ENCODE peak calls at places on chromosomes 13 and 19, in six cellular contexts. Z is Panc1, M is PC-9, D is kidney epithelial cell, T is neural progenitor cell, V is body of pancreas. Q is an unnamed sample. For H3K27me3, the result is how much of the 10 kb centered on the place peaks cover.

GRCh38 chr13:80276371-80277289 is 64.3 kb downstream of the SPRY2 start:
- DNase-seq in D (peak), T (peak), Z (no peak), M (peak), V (peak), Q (no peak)

GRCh38 chr13:52128714-52129700 is at the start of gene NEK5:
- DNase-seq in D (no peak), M (peak), Z (no peak), V (peak), T (peak), Q (peak)

GRCh38 chr13:113897161-113897560 is 33.3 kb upstream of the GAS6 start:
- DNase-seq in M (peak), D (peak), V (no peak), Z (no peak), T (no peak), Q (no peak)

GRCh38 chr13:112793545-112794445 is 104.0 kb downstream of the ATP11A start:
- DNase-seq in Z (no peak), T (no peak), D (no peak), V (no peak), M (no peak), Q (no peak)

GRCh38 chr19:40687525-40688016 is 2.9 kb downstream of the NUMBL start:
- DNase-seq in M (no peak), T (no peak), V (peak), D (no peak), Z (no peak), Q (no peak)

GRCh38 chr13:24208314-24208713 is 47.8 kb downstream of the SPATA13 start:
- DNase-seq in V (peak), Z (no peak), T (no peak), M (no peak), D (peak), Q (no peak)

GRCh38 chr13:30847697-30848307 is 58.3 kb upstream of the MEDAG start:
- DNase-seq in V (peak), Z (no peak), D (peak), M (no peak), T (no peak), Q (no peak)

GRCh38 chr19:13983213-13983889 is 22.8 kb downstream of the RFX1 start:
- DNase-seq in Z (no peak), T (no peak), D (no peak), M (no peak), V (peak), Q (peak)

GRCh38 chr13:75825161-75825560 is 189.0 kb downstream of the LMO7 start:
- DNase-seq in Z (no peak), D (no peak), T (no peak), V (no peak), M (no peak), Q (no peak)

GRCh38 chr13:39362652-39363390 is 240.2 kb downstream of the LHFPL6 start:
- DNase-seq in Z (no peak), M (no peak), V (no peak), T (peak), D (no peak), Q (no peak)

GRCh38 chr19:33241530-33242101 is 16.0 kb upstream of the SLC7A10 start:
- DNase-seq in Z (no peak), M (no peak), D (no peak), T (peak), V (peak), Q (no peak)

GRCh38 chr13:93984070-93984469 is 495.4 kb downstream of the DCT start:
- DNase-seq in M (no peak), Z (no peak), V (no peak), D (no peak), T (no peak), Q (no peak)

GRCh38 chr19:14002571-14003278 is 3.4 kb downstream of the RFX1 start:
- DNase-seq in M (no peak), V (no peak), Z (no peak), D (no peak), T (no peak), Q (no peak)

GRCh38 chr19:50551034-50551712 is 17.1 kb downstream of the LRRC4B start:
- DNase-seq in T (peak), V (no peak), M (no peak), D (no peak), Z (no peak), Q (no peak)
- H3K27me3 ChIP-seq in T (half or more), V (under half), M (half or more), D (under half), Z (under half), Q (under half)

GRCh38 chr13:35848316-35848715 is 282.9 kb downstream of the DCLK1 start:
- DNase-seq in M (no peak), V (no peak), Z (no peak), T (no peak), D (no peak), Q (no peak)
- H3K4me3 ChIP-seq in M (no peak), V (no peak), Z (no peak), T (no peak), D (no peak), Q (no peak)

GRCh38 chr19:41929536-41930071 is 1.4 kb upstream of the ERFL start:
- DNase-seq in T (no peak), M (no peak), Z (no peak), D (no peak), V (no peak), Q (no peak)

GRCh38 chr19:41928754-41929535 is 696 bp upstream of the ERFL start:
- DNase-seq in M (no peak), Z (no peak), V (no peak), T (peak), D (no peak), Q (peak)

GRCh38 chr19:41928221-41928683 is at the start of gene ERFL:
- DNase-seq in T (peak), V (no peak), Z (no peak), M (peak), D (no peak), Q (peak)

GRCh38 chr19:41930926-41931592 is 2.8 kb upstream of the ERFL start:
- DNase-seq in Z (no peak), M (no peak), V (no peak), T (peak), D (no peak), Q (no peak)

GRCh38 chr19:41930322-41930722 is 2.1 kb upstream of the ERFL start:
- DNase-seq in D (no peak), M (no peak), Z (no peak), T (no peak), V (no peak), Q (no peak)
- H3K27me3 ChIP-seq in D (half or more), M (half or more), Z (under half), T (half or more), V (under half), Q (under half)

GRCh38 chr13:21980049-21980448 is 309.2 kb downstream of the FGF9 start:
- DNase-seq in V (no peak), M (no peak), T (no peak), D (no peak), Z (no peak), Q (no peak)
- H3K4me3 ChIP-seq in V (no peak), M (no peak), T (no peak), D (no peak), Z (no peak), Q (no peak)

DNA sequence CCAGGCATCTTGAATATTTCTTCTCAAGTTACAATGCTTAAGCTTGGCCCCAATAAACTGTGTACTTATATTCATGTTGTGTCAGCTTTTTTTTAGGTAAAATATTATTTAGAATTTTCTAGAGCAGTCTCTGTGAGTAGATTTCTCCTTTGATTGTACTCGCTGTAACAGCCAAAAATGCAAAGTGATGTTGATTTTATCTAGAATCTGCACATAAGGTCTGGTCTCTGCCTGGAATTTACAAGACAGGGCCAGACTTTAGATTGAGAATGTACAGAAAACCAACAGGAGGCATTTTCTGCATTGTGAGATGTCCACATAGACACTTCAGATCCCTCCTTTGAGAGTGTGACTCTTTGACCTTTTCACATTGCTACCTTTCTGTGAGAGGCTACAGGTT is 43.1 kb upstream of the ZNF681 start:
- DNase-seq in T (no peak), V (no peak), M (no peak), Z (no peak), D (no peak), Q (no peak)
- H3K27me3 ChIP-seq in T (under half), V (under half), M (under half), Z (under half), D (under half), Q (under half)

DNA sequence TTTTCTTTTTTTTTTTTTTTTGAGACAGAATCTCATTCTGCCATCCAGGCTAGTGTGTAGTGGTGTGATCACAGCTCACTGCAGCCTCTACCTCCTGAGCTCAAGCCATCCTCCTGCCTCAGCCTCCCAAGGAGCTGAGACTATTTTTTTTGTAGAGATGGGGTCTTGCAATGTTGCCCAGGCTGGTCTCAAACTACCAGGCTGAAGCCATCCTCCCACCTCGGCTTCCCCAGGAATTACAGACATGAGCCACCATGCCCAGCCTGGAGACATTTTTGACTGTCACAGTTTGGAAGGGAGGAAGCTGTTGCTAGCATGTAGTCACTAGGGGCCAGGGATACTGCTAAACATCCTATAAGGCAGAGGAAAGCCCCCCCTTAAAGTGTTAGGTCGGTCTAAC is 23.9 kb downstream of the ZIC5 start:
- DNase-seq in Z (no peak), D (no peak), V (no peak), M (no peak), T (no peak), Q (no peak)
- H3K4me3 ChIP-seq in Z (no peak), D (no peak), V (no peak), M (no peak), T (no peak), Q (no peak)

GRCh38 chr19:48394331-48395169 is 1.1 kb downstream of the GRIN2D start:
- DNase-seq in Z (no peak), M (no peak), V (no peak), D (no peak), T (no peak), Q (no peak)

GRCh38 chr19:48393196-48393558 is 291 bp upstream of the GRIN2D start:
- DNase-seq in M (no peak), Z (no peak), D (no peak), T (no peak), V (no peak), Q (no peak)

GRCh38 chr19:48395499-48395898 is 2.0 kb downstream of the GRIN2D start:
- DNase-seq in M (no peak), D (no peak), V (no peak), Z (no peak), T (no peak), Q (no peak)

GRCh38 chr19:48395170-48395455 is 1.6 kb downstream of the GRIN2D start:
- DNase-seq in M (no peak), T (no peak), Z (no peak), V (no peak), D (no peak), Q (no peak)

DNA sequence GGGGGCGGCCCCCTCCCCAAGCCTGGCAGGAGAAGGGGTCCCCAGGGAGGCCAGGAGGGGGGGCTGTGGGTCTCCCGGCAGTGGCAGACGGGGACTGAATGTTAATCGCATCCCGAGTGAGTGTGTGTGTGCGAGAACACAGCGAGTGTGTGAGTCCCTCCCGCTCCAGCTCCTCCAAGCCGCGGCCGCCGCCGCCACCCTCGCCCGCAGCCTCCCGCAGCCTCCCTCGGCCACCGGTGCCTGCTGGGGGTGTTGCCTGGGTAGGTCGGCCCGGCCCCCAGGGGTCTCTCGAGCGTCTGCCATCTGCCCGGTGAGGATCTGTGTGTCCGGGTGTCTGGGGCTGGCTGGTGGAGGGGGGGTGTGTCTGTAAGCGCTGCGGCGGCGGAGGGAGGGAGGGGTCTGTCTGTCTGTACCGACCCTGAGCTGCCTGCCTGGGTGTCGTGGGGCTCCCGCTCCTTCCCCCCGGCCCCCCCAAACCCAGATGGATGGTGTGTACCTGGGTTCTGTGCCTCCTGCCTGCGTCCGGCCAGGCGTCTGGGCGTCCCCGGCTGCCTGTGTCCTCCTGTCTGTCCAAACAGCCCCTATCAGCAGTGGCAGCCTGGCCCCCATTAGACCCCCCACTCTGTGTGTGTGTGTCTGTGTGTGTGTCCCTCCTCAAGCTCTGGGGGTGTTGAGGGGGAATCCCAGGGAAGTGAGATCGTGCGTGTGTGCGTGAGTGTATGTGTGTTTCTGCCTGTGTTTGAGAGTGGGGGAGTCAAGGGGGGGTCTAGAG is at the start of gene GRIN2D:
- DNase-seq in V (no peak), M (peak), T (peak), Z (no peak), D (no peak), Q (peak)
- H3K27me3 ChIP-seq in V (under half), M (under half), T (half or more), Z (under half), D (under half), Q (under half)

DNA sequence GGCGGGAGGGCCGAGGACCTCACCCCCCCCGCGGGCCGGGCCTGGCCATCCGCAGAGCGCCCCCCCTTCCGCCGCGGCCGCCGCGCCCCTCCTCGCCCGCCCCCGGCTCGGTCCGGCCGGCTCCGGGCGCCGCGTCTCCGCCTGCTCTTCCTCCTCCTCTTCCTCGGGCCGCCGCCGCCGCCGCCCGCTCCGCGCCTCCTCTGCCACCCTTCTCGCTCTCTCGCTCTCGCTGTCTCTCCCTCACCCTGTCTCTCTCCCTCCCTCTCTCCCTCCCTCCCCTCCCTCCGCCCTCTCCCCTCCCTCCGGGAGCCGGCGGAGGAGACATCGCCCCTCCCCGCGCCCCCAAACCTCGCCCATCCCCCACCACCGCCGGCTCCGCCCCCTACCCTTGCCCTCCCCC is at the start of gene SHANK1:
- DNase-seq in Z (no peak), T (peak), M (no peak), V (no peak), D (no peak), Q (no peak)
- H3K4me3 ChIP-seq in Z (no peak), T (peak), M (no peak), V (no peak), D (peak), Q (no peak)

GRCh38 chr19:50629801-50630200 is 9.9 kb downstream of the SYT3 start:
- DNase-seq in D (no peak), T (no peak), Z (no peak), V (no peak), M (no peak), Q (no peak)
- H3K27me3 ChIP-seq in D (under half), T (under half), Z (under half), V (under half), M (half or more), Q (under half)

GRCh38 chr19:7598180-7598579 is 2.5 kb downstream of the CAMSAP3 start:
- DNase-seq in V (no peak), Z (no peak), D (no peak), T (no peak), M (no peak), Q (no peak)

GRCh38 chr19:7600721-7601120 is 5.1 kb downstream of the CAMSAP3 start:
- DNase-seq in T (no peak), M (no peak), Z (no peak), V (no peak), D (no peak), Q (no peak)

GRCh38 chr19:7597689-7598088 is 2.0 kb downstream of the CAMSAP3 start:
- DNase-seq in Z (no peak), V (no peak), M (no peak), T (no peak), D (no peak), Q (no peak)

GRCh38 chr19:7595466-7596133 is at the start of gene CAMSAP3:
- DNase-seq in V (peak), M (peak), T (peak), D (no peak), Z (no peak), Q (no peak)

GRCh38 chr19:7596191-7596937 is 701 bp downstream of the CAMSAP3 start:
- DNase-seq in M (no peak), T (peak), D (no peak), V (no peak), Z (no peak), Q (no peak)
- H3K4me3 ChIP-seq in M (peak), T (peak), D (peak), V (peak), Z (peak), Q (no peak)

Q was measured in CD4-positive, alpha-beta memory T cell.